ENCODE peak calls at places on chromosome X, in four cellular contexts. One of them, this sample, is unnamed.

GRCh38 chrX:10173331-10173900 is 16.6 kb downstream of the CLCN4 start:
- DNase-seq in endodermal cell: peak
- DNase-seq in A549: no peak
- DNase-seq in suprapubic skin: no peak
- DNase-seq in this sample: no peak

GRCh38 chrX:20431486-20431885 is 164.8 kb upstream of the RPS6KA3 start:
- DNase-seq in endodermal cell: no peak
- DNase-seq in suprapubic skin: no peak
- DNase-seq in A549: no peak
- DNase-seq in this sample: no peak

GRCh38 chrX:10233696-10234095 is 76.9 kb downstream of the CLCN4 start:
- DNase-seq in A549: no peak
- DNase-seq in endodermal cell: no peak
- DNase-seq in suprapubic skin: no peak
- DNase-seq in this sample: no peak

GRCh38 chrX:88560673-88561330 is 186.2 kb upstream of the CPXCR1 start:
- DNase-seq in A549: no peak
- DNase-seq in endodermal cell: no peak
- DNase-seq in suprapubic skin: no peak
- DNase-seq in this sample: no peak

GRCh38 chrX:26927419-26927818 is 535.7 kb downstream of the PPP4R3C start:
- DNase-seq in suprapubic skin: no peak
- DNase-seq in A549: no peak
- DNase-seq in endodermal cell: no peak
- DNase-seq in this sample: no peak

GRCh38 chrX:74593593-74593992 is 20.8 kb downstream of the RLIM start:
- DNase-seq in suprapubic skin: no peak
- DNase-seq in endodermal cell: no peak
- DNase-seq in A549: no peak
- DNase-seq in this sample: no peak

GRCh38 chrX:13452283-13452682 is 117.1 kb upstream of the EGFL6 start:
- DNase-seq in endodermal cell: no peak
- DNase-seq in A549: no peak
- DNase-seq in suprapubic skin: no peak
- DNase-seq in this sample: no peak

GRCh38 chrX:34942496-34942895 is at the start of gene FAM47B:
- DNase-seq in suprapubic skin: peak
- DNase-seq in endodermal cell: no peak
- DNase-seq in A549: no peak
- DNase-seq in this sample: no peak

GRCh38 chrX:39816871-39817731 is 280.7 kb downstream of the BCOR start:
- DNase-seq in suprapubic skin: no peak
- DNase-seq in endodermal cell: peak
- DNase-seq in A549: no peak
- DNase-seq in this sample: no peak

GRCh38 chrX:132489256-132490085 is 633 bp upstream of the MBNL3 start:
- DNase-seq in A549: peak
- DNase-seq in suprapubic skin: peak
- DNase-seq in endodermal cell: peak
- DNase-seq in this sample: peak

GRCh38 chrX:56995271-56995994 is at the start of gene SPIN3:
- DNase-seq in suprapubic skin: peak
- DNase-seq in A549: peak
- DNase-seq in endodermal cell: peak
- DNase-seq in this sample: peak

GRCh38 chrX:103586314-103586646 is 965 bp downstream of the TCEAL4 start:
- DNase-seq in suprapubic skin: no peak
- DNase-seq in A549: no peak
- DNase-seq in endodermal cell: peak
- DNase-seq in this sample: no peak

GRCh38 chrX:106894392-106894909 is 8.7 kb downstream of the RIPPLY1 start:
- DNase-seq in endodermal cell: peak
- DNase-seq in suprapubic skin: no peak
- DNase-seq in A549: peak
- DNase-seq in this sample: no peak

GRCh38 chrX:98194036-98194435 is 1310.3 kb downstream of the RPA4 start:
- DNase-seq in endodermal cell: no peak
- DNase-seq in suprapubic skin: no peak
- DNase-seq in A549: no peak
- DNase-seq in this sample: no peak

GRCh38 chrX:13681595-13681994 is 7.3 kb upstream of the RAB9A start:
- DNase-seq in endodermal cell: no peak
- DNase-seq in suprapubic skin: no peak
- DNase-seq in A549: no peak
- DNase-seq in this sample: no peak

GRCh38 chrX:124098089-124098488 is 136.6 kb downstream of the STAG2 start:
- DNase-seq in A549: peak
- DNase-seq in suprapubic skin: no peak
- DNase-seq in endodermal cell: no peak
- DNase-seq in this sample: no peak

GRCh38 chrX:46574337-46574940 is 874 bp downstream of the CHST7 start:
- DNase-seq in A549: peak
- DNase-seq in suprapubic skin: peak
- DNase-seq in endodermal cell: peak
- DNase-seq in this sample: no peak

GRCh38 chrX:132676561-132677186 is 187.8 kb upstream of the MBNL3 start:
- DNase-seq in endodermal cell: peak
- DNase-seq in suprapubic skin: no peak
- DNase-seq in A549: no peak
- DNase-seq in this sample: no peak

GRCh38 chrX:16511776-16512400 is 138.1 kb upstream of the S100G start:
- DNase-seq in endodermal cell: no peak
- DNase-seq in suprapubic skin: no peak
- DNase-seq in A549: no peak
- DNase-seq in this sample: no peak

GRCh38 chrX:112614640-112615039 is 65.1 kb downstream of the LHFPL1 start:
- DNase-seq in A549: no peak
- DNase-seq in endodermal cell: peak
- DNase-seq in suprapubic skin: no peak
- DNase-seq in this sample: no peak

GRCh38 chrX:50697691-50698090 is 116.3 kb downstream of the SHROOM4 start:
- DNase-seq in endodermal cell: no peak
- DNase-seq in suprapubic skin: no peak
- DNase-seq in A549: no peak
- DNase-seq in this sample: no peak

GRCh38 chrX:140701480-140701879 is 8.1 kb upstream of the LINC00632 start:
- DNase-seq in endodermal cell: no peak
- DNase-seq in A549: peak
- DNase-seq in suprapubic skin: no peak
- DNase-seq in this sample: no peak

GRCh38 chrX:107716816-107717700 is 58.5 kb downstream of the TSC22D3 start:
- DNase-seq in endodermal cell: peak
- DNase-seq in A549: peak
- DNase-seq in suprapubic skin: peak
- DNase-seq in this sample: peak

GRCh38 chrX:54357414-54358377 is at the start of gene WNK3:
- DNase-seq in A549: peak
- DNase-seq in suprapubic skin: peak
- DNase-seq in endodermal cell: peak
- DNase-seq in this sample: peak

GRCh38 chrX:103524747-103525146 is 5.5 kb upstream of the RAB40A start:
- DNase-seq in endodermal cell: no peak
- DNase-seq in A549: no peak
- DNase-seq in suprapubic skin: no peak
- DNase-seq in this sample: no peak

GRCh38 chrX:9955506-9955905 is 11.7 kb upstream of the CLDN34 start:
- DNase-seq in suprapubic skin: no peak
- DNase-seq in endodermal cell: no peak
- DNase-seq in A549: no peak
- DNase-seq in this sample: no peak

GRCh38 chrX:153598541-153599191 is at the start of gene CCNQ:
- DNase-seq in A549: peak
- DNase-seq in suprapubic skin: no peak
- DNase-seq in endodermal cell: peak
- DNase-seq in this sample: no peak

GRCh38 chrX:136468391-136469103 is 19.2 kb upstream of the BRS3 start:
- DNase-seq in suprapubic skin: no peak
- DNase-seq in endodermal cell: no peak
- DNase-seq in A549: no peak
- DNase-seq in this sample: no peak

GRCh38 chrX:24842486-24842885 is 148.8 kb downstream of the POLA1 start:
- DNase-seq in suprapubic skin: no peak
- DNase-seq in endodermal cell: no peak
- DNase-seq in A549: no peak
- DNase-seq in this sample: no peak

GRCh38 chrX:85084770-85085393 is 81.2 kb downstream of the APOOL start:
- DNase-seq in suprapubic skin: no peak
- DNase-seq in A549: peak
- DNase-seq in endodermal cell: peak
- DNase-seq in this sample: no peak

GRCh38 chrX:97397371-97397770 is 513.7 kb downstream of the RPA4 start:
- DNase-seq in A549: no peak
- DNase-seq in endodermal cell: no peak
- DNase-seq in suprapubic skin: no peak
- DNase-seq in this sample: no peak

GRCh38 chrX:77440310-77440709 is 6.9 kb upstream of the FGF16 start:
- DNase-seq in endodermal cell: no peak
- DNase-seq in suprapubic skin: no peak
- DNase-seq in A549: no peak
- DNase-seq in this sample: no peak

GRCh38 chrX:119692241-119693031 is 532 bp downstream of the SEPTIN6 start:
- DNase-seq in A549: peak
- DNase-seq in suprapubic skin: no peak
- DNase-seq in endodermal cell: peak
- DNase-seq in this sample: no peak

GRCh38 chrX:18945488-18945887 is 38.4 kb downstream of the PHKA2 start:
- DNase-seq in endodermal cell: no peak
- DNase-seq in A549: no peak
- DNase-seq in suprapubic skin: no peak
- DNase-seq in this sample: no peak
- H3K27ac ChIP-seq in endodermal cell: no peak
- H3K27ac ChIP-seq in A549: no peak
- H3K27ac ChIP-seq in suprapubic skin: no peak
- H3K27ac ChIP-seq in this sample: peak

GRCh38 chrX:134546187-134546586 is 86.2 kb downstream of the HPRT1 start:
- DNase-seq in suprapubic skin: no peak
- DNase-seq in endodermal cell: peak
- DNase-seq in A549: no peak
- DNase-seq in this sample: no peak
- H3K4me3 ChIP-seq in suprapubic skin: no peak
- H3K4me3 ChIP-seq in endodermal cell: no peak
- H3K4me3 ChIP-seq in A549: peak
- H3K4me3 ChIP-seq in this sample: no peak

DNA sequence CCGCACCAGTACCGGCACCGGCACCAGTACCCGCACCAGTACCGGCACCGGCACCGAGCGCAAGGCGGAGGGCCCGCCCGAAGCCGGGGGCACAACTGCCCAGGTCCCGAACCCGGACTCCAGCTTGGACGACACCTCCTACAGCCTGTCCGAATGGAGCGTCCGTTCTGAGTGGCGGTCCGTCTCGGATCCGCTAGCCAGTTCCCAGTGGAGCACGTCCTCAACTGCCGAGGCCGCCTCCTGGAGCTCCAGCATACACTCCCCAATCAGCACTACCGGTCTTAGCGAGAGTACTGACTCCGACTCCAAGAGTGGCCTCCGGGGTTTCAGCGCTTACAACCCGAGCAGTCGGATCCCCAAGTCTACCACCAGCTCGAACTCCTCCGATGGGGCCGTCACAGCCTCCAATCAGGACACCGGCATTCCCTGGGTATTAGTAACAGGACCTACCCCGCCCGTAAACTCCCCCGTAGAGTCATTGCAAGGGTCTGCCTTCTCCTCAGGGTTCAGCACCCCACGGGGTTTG is 885 bp upstream of the MAOA start:
- DNase-seq in endodermal cell: peak
- DNase-seq in suprapubic skin: peak
- DNase-seq in A549: peak
- DNase-seq in this sample: no peak
- H3K27ac ChIP-seq in endodermal cell: no peak
- H3K27ac ChIP-seq in suprapubic skin: peak
- H3K27ac ChIP-seq in A549: peak
- H3K27ac ChIP-seq in this sample: peak

DNA sequence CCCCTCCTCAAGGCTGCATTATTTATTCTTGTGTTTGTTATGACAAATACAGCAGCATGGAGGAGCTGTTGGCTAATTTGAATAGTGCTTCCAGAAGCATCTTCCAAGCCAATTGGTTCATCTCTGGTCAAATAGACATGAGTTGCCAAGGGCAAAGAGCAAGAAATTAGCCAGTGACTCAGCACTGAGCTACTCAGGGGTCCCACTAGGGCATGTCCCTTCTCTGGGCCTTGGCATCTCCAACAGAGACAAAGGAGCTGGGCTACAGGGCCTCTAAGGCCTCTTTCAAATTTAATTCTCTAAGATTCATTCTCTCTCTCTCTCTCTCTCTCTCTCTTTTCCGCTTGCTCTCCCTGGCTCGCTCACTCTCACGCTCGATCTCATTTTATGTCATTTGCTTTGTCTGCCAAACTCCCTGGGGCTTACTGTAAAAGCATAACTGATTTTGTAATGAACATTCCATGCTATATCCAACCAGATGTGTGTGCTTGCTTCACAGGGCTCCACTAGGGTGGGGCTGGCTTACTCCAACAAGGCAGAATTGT is 86.7 kb upstream of the MAGEA4 start:
- DNase-seq in suprapubic skin: no peak
- DNase-seq in endodermal cell: no peak
- DNase-seq in A549: peak
- DNase-seq in this sample: no peak
- H3K4me3 ChIP-seq in suprapubic skin: no peak
- H3K4me3 ChIP-seq in endodermal cell: no peak
- H3K4me3 ChIP-seq in A549: no peak
- H3K4me3 ChIP-seq in this sample: no peak

GRCh38 chrX:49177338-49177833 is 5.7 kb downstream of the PLP2 start:
- DNase-seq in A549: peak
- DNase-seq in endodermal cell: no peak
- DNase-seq in suprapubic skin: no peak
- DNase-seq in this sample: no peak
- H3K27ac ChIP-seq in A549: peak
- H3K27ac ChIP-seq in endodermal cell: no peak
- H3K27ac ChIP-seq in suprapubic skin: peak
- H3K27ac ChIP-seq in this sample: peak

GRCh38 chrX:131068945-131069719 is 11.0 kb downstream of the ARHGAP36 start:
- DNase-seq in endodermal cell: peak
- DNase-seq in suprapubic skin: no peak
- DNase-seq in A549: peak
- DNase-seq in this sample: no peak
- H3K4me3 ChIP-seq in endodermal cell: no peak
- H3K4me3 ChIP-seq in suprapubic skin: no peak
- H3K4me3 ChIP-seq in A549: peak
- H3K4me3 ChIP-seq in this sample: no peak

DNA sequence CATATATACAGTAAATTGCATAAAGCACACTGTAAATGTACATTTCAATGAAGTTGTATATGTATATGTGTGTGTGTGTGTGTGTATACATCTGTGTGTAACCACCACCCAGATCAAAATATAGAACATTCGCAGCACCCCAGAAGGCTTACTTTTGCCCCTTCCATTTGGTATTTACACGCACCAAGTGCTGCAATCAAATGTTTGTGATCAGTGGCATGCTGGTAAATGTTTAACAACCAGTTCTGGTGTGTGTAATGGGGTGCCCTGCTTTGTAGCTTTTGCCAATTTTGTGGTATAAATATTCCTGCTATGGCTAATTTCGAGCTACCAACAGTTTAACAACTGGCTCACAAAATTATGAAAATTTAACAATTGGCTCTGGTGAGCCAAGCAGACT is 101.3 kb downstream of the RTL5 start:
- DNase-seq in A549: peak
- DNase-seq in endodermal cell: no peak
- DNase-seq in suprapubic skin: no peak
- DNase-seq in this sample: no peak
- H3K27ac ChIP-seq in A549: peak
- H3K27ac ChIP-seq in endodermal cell: no peak
- H3K27ac ChIP-seq in suprapubic skin: no peak
- H3K27ac ChIP-seq in this sample: peak

GRCh38 chrX:11666180-11666579 is 460 bp upstream of the ARHGAP6 start:
- DNase-seq in endodermal cell: peak
- DNase-seq in A549: no peak
- DNase-seq in suprapubic skin: no peak
- DNase-seq in this sample: no peak
- H3K4me3 ChIP-seq in endodermal cell: peak
- H3K4me3 ChIP-seq in A549: no peak
- H3K4me3 ChIP-seq in suprapubic skin: peak
- H3K4me3 ChIP-seq in this sample: peak